ENCODE peak calls at places on chromosomes 16 and 17, in six cellular contexts. V is SK-N-SH, P is fibroblast of mammary gland, X is mucosa of descending colon, O is tibial artery, Q is astrocyte of the hippocampus. R is an unnamed sample.

GRCh38 chr16:81170824-81171223 is 67.7 kb upstream of the BCO1 start:
- DNase-seq in V (no peak), P (no peak), X (no peak), O (no peak), Q (peak), R (no peak)

GRCh38 chr16:4689864-4690704 is 3.3 kb upstream of the NUDT16L1 start:
- DNase-seq in V (peak), P (no peak), X (no peak), O (no peak), Q (no peak), R (no peak)

GRCh38 chr17:72407336-72408121 is 286.7 kb downstream of the SOX9 start:
- DNase-seq in V (peak), P (peak), X (peak), O (peak), Q (peak), R (no peak)

GRCh38 chr16:82700541-82701240 is 73.9 kb downstream of the CDH13 start:
- DNase-seq in V (no peak), P (no peak), X (no peak), O (no peak), Q (peak), R (no peak)

GRCh38 chr16:67199011-67199807 is at the start of gene ELMO3:
- DNase-seq in V (peak), P (no peak), X (peak), O (no peak), Q (no peak), R (no peak)

GRCh38 chr16:79658301-79659001 is 57.9 kb upstream of the MAF start:
- DNase-seq in V (no peak), P (peak), X (peak), O (no peak), Q (peak), R (no peak)

GRCh38 chr16:15966420-15967222 is 17.2 kb downstream of the ABCC1 start:
- DNase-seq in V (peak), P (peak), X (no peak), O (no peak), Q (peak), R (no peak)

GRCh38 chr16:1105888-1106620 is 10.0 kb upstream of the C1QTNF8 start:
- DNase-seq in V (peak), P (peak), X (peak), O (peak), Q (peak), R (no peak)

GRCh38 chr17:11948791-11949190 is 48.5 kb downstream of the ZNF18 start:
- DNase-seq in V (no peak), P (peak), X (no peak), O (no peak), Q (peak), R (no peak)

GRCh38 chr16:87832137-87832527 is 37.2 kb downstream of the SLC7A5 start:
- DNase-seq in V (no peak), P (no peak), X (no peak), O (no peak), Q (no peak), R (no peak)

GRCh38 chr17:1275962-1276736 is 3.3 kb upstream of the TRARG1 start:
- DNase-seq in V (peak), P (peak), X (peak), O (peak), Q (peak), R (peak)

GRCh38 chr17:12789075-12789975 is at the start of gene ARHGAP44:
- DNase-seq in V (peak), P (peak), X (peak), O (peak), Q (peak), R (no peak)

GRCh38 chr16:27097671-27098275 is 31.0 kb downstream of the C16orf82 start:
- DNase-seq in V (no peak), P (peak), X (no peak), O (peak), Q (peak), R (no peak)

GRCh38 chr17:3924421-3925350 is 8.4 kb upstream of the P2RX1 start:
- DNase-seq in V (peak), P (no peak), X (peak), O (no peak), Q (no peak), R (no peak)

GRCh38 chr17:66734544-66734943 is 100.4 kb upstream of the CACNG5 start:
- DNase-seq in V (no peak), P (no peak), X (no peak), O (no peak), Q (no peak), R (no peak)

GRCh38 chr17:56173026-56173425 is 19.8 kb downstream of the ANKFN1 start:
- DNase-seq in V (no peak), P (no peak), X (no peak), O (no peak), Q (no peak), R (no peak)

R was measured in omental fat pad.